ENCODE peak calls at places on chromosomes 13 and 19, in six cellular contexts. One of them, this sample, is unnamed.

GRCh38 chr13:50123002-50123401 is 107.8 kb downstream of the KCNRG start:
- DNase-seq in H1: no peak
- DNase-seq in neuronal stem cell: no peak
- DNase-seq in mesenchymal stem cell: no peak
- DNase-seq in H9: no peak
- DNase-seq in trophoblast cell: no peak
- DNase-seq in this sample: no peak

GRCh38 chr13:23081246-23081645 is 99.5 kb upstream of the SGCG start:
- DNase-seq in neuronal stem cell: no peak
- DNase-seq in H1: no peak
- DNase-seq in trophoblast cell: no peak
- DNase-seq in mesenchymal stem cell: no peak
- DNase-seq in H9: no peak
- DNase-seq in this sample: peak; percentile 83

GRCh38 chr13:38530492-38530891 is 156.4 kb upstream of the FREM2 start:
- DNase-seq in H1: no peak
- DNase-seq in mesenchymal stem cell: peak; percentile 5
- DNase-seq in trophoblast cell: no peak
- DNase-seq in H9: no peak
- DNase-seq in neuronal stem cell: no peak
- DNase-seq in this sample: peak; percentile 1

GRCh38 chr19:7888145-7888825 is at the start of gene LRRC8E:
- DNase-seq in H1: peak; percentile 92
- DNase-seq in mesenchymal stem cell: peak; percentile 77
- DNase-seq in trophoblast cell: peak; percentile 73
- DNase-seq in H9: peak; percentile 89
- DNase-seq in neuronal stem cell: peak; percentile 63
- DNase-seq in this sample: peak; percentile 55

GRCh38 chr19:42250666-42251531 is 4.0 kb downstream of the ERF start:
- DNase-seq in mesenchymal stem cell: peak; percentile 36
- DNase-seq in trophoblast cell: no peak
- DNase-seq in neuronal stem cell: no peak
- DNase-seq in H1: no peak
- DNase-seq in H9: no peak
- DNase-seq in this sample: peak; percentile 50

GRCh38 chr19:2982983-2983350 is 5.6 kb downstream of the TLE6 start:
- DNase-seq in neuronal stem cell: no peak
- DNase-seq in mesenchymal stem cell: peak; percentile 54
- DNase-seq in H1: no peak
- DNase-seq in trophoblast cell: peak; percentile 53
- DNase-seq in H9: no peak
- DNase-seq in this sample: peak; percentile 68

GRCh38 chr13:49749852-49750251 is 42.6 kb downstream of the KPNA3 start:
- DNase-seq in H9: no peak
- DNase-seq in mesenchymal stem cell: peak; percentile 65
- DNase-seq in H1: no peak
- DNase-seq in trophoblast cell: no peak
- DNase-seq in neuronal stem cell: no peak
- DNase-seq in this sample: peak; percentile 63

GRCh38 chr13:52141299-52141698 is 12.4 kb upstream of the NEK5 start:
- DNase-seq in neuronal stem cell: no peak
- DNase-seq in H1: no peak
- DNase-seq in mesenchymal stem cell: no peak
- DNase-seq in H9: no peak
- DNase-seq in trophoblast cell: no peak
- DNase-seq in this sample: no peak

GRCh38 chr19:3367572-3368440 is 1.4 kb downstream of the NFIC start:
- DNase-seq in H1: no peak
- DNase-seq in neuronal stem cell: no peak
- DNase-seq in trophoblast cell: no peak
- DNase-seq in mesenchymal stem cell: peak; percentile 56
- DNase-seq in H9: peak; percentile 41
- DNase-seq in this sample: no peak

GRCh38 chr19:16566161-16566560 is 6.1 kb downstream of the SLC35E1 start:
- DNase-seq in trophoblast cell: no peak
- DNase-seq in neuronal stem cell: no peak
- DNase-seq in mesenchymal stem cell: no peak
- DNase-seq in H1: no peak
- DNase-seq in H9: no peak
- DNase-seq in this sample: no peak

GRCh38 chr13:27334774-27335490 is 64.3 kb downstream of the RASL11A start:
- DNase-seq in neuronal stem cell: no peak
- DNase-seq in mesenchymal stem cell: peak; percentile 52
- DNase-seq in H9: no peak
- DNase-seq in trophoblast cell: no peak
- DNase-seq in H1: no peak
- DNase-seq in this sample: peak; percentile 90

GRCh38 chr13:112861876-112862615 is 107.0 kb upstream of the MCF2L start:
- DNase-seq in trophoblast cell: no peak
- DNase-seq in mesenchymal stem cell: no peak
- DNase-seq in neuronal stem cell: no peak
- DNase-seq in H9: no peak
- DNase-seq in H1: no peak
- DNase-seq in this sample: no peak

GRCh38 chr19:39498262-39499081 is at the start of gene DLL3:
- DNase-seq in mesenchymal stem cell: peak; percentile 53
- DNase-seq in neuronal stem cell: no peak
- DNase-seq in H1: peak; percentile 57
- DNase-seq in trophoblast cell: no peak
- DNase-seq in H9: peak; percentile 51
- DNase-seq in this sample: peak; percentile 7

GRCh38 chr13:27131202-27131623 is 40.4 kb downstream of the USP12 start:
- DNase-seq in H1: no peak
- DNase-seq in mesenchymal stem cell: no peak
- DNase-seq in neuronal stem cell: no peak
- DNase-seq in H9: peak; percentile 44
- DNase-seq in trophoblast cell: peak; percentile 31
- DNase-seq in this sample: peak; percentile 55

GRCh38 chr13:33261426-33262068 is 24.0 kb downstream of the STARD13 start:
- DNase-seq in trophoblast cell: no peak
- DNase-seq in mesenchymal stem cell: no peak
- DNase-seq in H1: no peak
- DNase-seq in neuronal stem cell: no peak
- DNase-seq in H9: no peak
- DNase-seq in this sample: peak; percentile 31

GRCh38 chr13:78913656-78914055 is 254.7 kb upstream of the OBI1 start:
- DNase-seq in mesenchymal stem cell: no peak
- DNase-seq in H9: no peak
- DNase-seq in neuronal stem cell: no peak
- DNase-seq in trophoblast cell: no peak
- DNase-seq in H1: no peak
- DNase-seq in this sample: no peak

GRCh38 chr13:101514695-101515275 is 62.3 kb downstream of the ITGBL1 start:
- DNase-seq in trophoblast cell: peak; percentile 40
- DNase-seq in H1: no peak
- DNase-seq in mesenchymal stem cell: peak; percentile 61
- DNase-seq in neuronal stem cell: peak; percentile 21
- DNase-seq in H9: no peak
- DNase-seq in this sample: peak; percentile 68

GRCh38 chr19:56080669-56081401 is 40.3 kb downstream of the ZNF787 start:
- DNase-seq in neuronal stem cell: peak; percentile 82
- DNase-seq in trophoblast cell: peak; percentile 13
- DNase-seq in H1: peak; percentile 94
- DNase-seq in mesenchymal stem cell: peak; percentile 90
- DNase-seq in H9: peak; percentile 88
- DNase-seq in this sample: peak; percentile 78

GRCh38 chr19:28009696-28010095 is 1203.3 kb downstream of the UQCRFS1 start:
- DNase-seq in mesenchymal stem cell: no peak
- DNase-seq in trophoblast cell: no peak
- DNase-seq in H1: no peak
- DNase-seq in neuronal stem cell: no peak
- DNase-seq in H9: no peak
- DNase-seq in this sample: no peak

GRCh38 chr13:91740811-91741210 is 342.4 kb downstream of the GPC5 start:
- DNase-seq in trophoblast cell: no peak
- DNase-seq in neuronal stem cell: peak; percentile 17
- DNase-seq in H9: no peak
- DNase-seq in H1: no peak
- DNase-seq in mesenchymal stem cell: no peak
- DNase-seq in this sample: no peak

GRCh38 chr19:3509566-3509989 is 3.5 kb downstream of the FZR1 start:
- DNase-seq in trophoblast cell: peak; percentile 91
- DNase-seq in mesenchymal stem cell: peak; percentile 80
- DNase-seq in H9: no peak
- DNase-seq in neuronal stem cell: no peak
- DNase-seq in H1: no peak
- DNase-seq in this sample: peak; percentile 80

DNA sequence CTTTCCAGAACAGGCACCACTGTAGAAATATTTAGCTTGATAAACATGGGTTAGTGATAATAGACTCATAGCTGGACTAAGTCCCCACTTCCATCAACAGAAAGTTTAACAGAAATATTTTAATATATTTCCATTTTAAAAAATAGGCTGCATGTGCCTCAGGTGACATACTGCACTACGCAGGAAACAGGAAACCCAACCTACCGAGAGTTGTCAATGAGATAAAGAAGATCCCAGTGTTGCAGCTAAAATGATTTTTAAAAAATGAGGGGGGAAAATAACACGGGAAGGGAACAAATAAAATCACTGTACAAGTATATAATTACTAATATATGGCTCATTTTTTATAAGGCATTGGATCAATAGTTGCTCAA is 154.8 kb downstream of the TBC1D4 start:
- DNase-seq in mesenchymal stem cell: no peak
- DNase-seq in trophoblast cell: no peak
- DNase-seq in H9: no peak
- DNase-seq in neuronal stem cell: no peak
- DNase-seq in H1: no peak
- DNase-seq in this sample: no peak
- H2AFZ ChIP-seq in mesenchymal stem cell: no peak overlapping the region
- H2AFZ ChIP-seq in trophoblast cell: no peak overlapping the region
- H2AFZ ChIP-seq in H9: no peak overlapping the region
- H2AFZ ChIP-seq in neuronal stem cell: no peak overlapping the region
- H2AFZ ChIP-seq in H1: no peak overlapping the region
- H2AFZ ChIP-seq in this sample: no peak overlapping the region

GRCh38 chr13:72181661-72182060 is 314.7 kb upstream of the DACH1 start:
- DNase-seq in mesenchymal stem cell: no peak
- DNase-seq in trophoblast cell: no peak
- DNase-seq in neuronal stem cell: no peak
- DNase-seq in H9: no peak
- DNase-seq in H1: no peak
- DNase-seq in this sample: no peak
- H2BK120ac ChIP-seq in mesenchymal stem cell: no peak overlapping the region
- H2BK120ac ChIP-seq in trophoblast cell: no peak overlapping the region
- H2BK120ac ChIP-seq in neuronal stem cell: no peak overlapping the region
- H2BK120ac ChIP-seq in H9: no peak overlapping the region
- H2BK120ac ChIP-seq in H1: no peak overlapping the region
- H2BK120ac ChIP-seq in this sample: no peak overlapping the region

DNA sequence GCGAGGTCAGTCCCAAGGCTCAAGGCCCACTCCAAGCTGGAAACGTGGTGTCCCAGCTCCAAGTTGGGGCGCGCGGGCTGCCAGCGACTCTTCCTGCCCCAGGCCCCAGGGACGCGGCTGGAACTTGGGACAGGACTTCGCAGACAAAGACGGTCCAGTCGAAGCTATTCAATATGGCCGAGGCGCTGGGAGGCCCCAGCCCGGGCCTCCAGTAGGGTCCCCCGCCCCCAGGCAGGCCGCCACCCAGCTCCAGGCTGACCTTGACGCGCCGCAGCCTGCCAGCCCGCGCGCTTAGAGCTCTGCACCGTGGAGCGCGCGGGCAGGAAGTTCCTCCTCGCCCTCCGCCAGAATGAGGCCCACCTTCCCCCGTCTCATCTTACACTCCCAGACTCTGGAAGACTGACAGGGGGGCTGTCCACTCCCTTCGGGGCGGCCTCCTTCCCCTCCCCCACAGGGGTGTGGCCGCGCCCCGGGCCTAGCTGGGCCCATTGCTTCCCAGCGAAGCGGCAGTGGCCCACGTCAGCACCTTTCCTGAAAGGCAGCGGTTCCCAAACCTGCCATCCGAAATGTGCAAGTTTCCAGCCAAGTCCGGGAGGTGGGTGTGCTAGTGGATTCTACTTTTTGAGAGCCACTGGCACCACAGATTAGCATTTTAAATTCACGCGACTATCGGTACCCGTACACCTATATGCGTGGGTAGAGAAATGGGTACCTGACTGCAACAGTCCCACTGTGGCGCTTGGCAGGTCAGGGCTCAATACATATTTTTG is at the start of gene CCDC8:
- DNase-seq in neuronal stem cell: peak; percentile 91
- DNase-seq in H1: peak; percentile 91
- DNase-seq in mesenchymal stem cell: peak; percentile 97
- DNase-seq in trophoblast cell: peak; percentile 15
- DNase-seq in H9: peak; percentile 97
- DNase-seq in this sample: peak; percentile 92
- H2AFZ ChIP-seq in neuronal stem cell: peak within 1 kb of the TSS; percentile 87
- H2AFZ ChIP-seq in H1: peak within 1 kb of the TSS; percentile 48
- H2AFZ ChIP-seq in mesenchymal stem cell: peak within 1 kb of the TSS; percentile 81
- H2AFZ ChIP-seq in trophoblast cell: peak within 1 kb of the TSS; percentile 53
- H2AFZ ChIP-seq in H9: no peak within 1 kb of the TSS
- H2AFZ ChIP-seq in this sample: peak within 1 kb of the TSS; percentile 94

GRCh38 chr19:18363787-18364186 is 22.2 kb upstream of the GDF15 start:
- DNase-seq in neuronal stem cell: no peak
- DNase-seq in mesenchymal stem cell: no peak
- DNase-seq in H1: no peak
- DNase-seq in trophoblast cell: no peak
- DNase-seq in H9: no peak
- DNase-seq in this sample: no peak

GRCh38 chr19:18362934-18363542 is 22.6 kb downstream of the PGPEP1 start:
- DNase-seq in trophoblast cell: no peak
- DNase-seq in mesenchymal stem cell: no peak
- DNase-seq in neuronal stem cell: no peak
- DNase-seq in H9: no peak
- DNase-seq in H1: no peak
- DNase-seq in this sample: no peak

GRCh38 chr19:18366027-18366435 is 19.9 kb upstream of the GDF15 start:
- DNase-seq in neuronal stem cell: no peak
- DNase-seq in H1: no peak
- DNase-seq in trophoblast cell: peak; percentile 48
- DNase-seq in H9: no peak
- DNase-seq in mesenchymal stem cell: no peak
- DNase-seq in this sample: no peak

GRCh38 chr19:18361646-18362045 is 21.2 kb downstream of the PGPEP1 start:
- DNase-seq in neuronal stem cell: no peak
- DNase-seq in mesenchymal stem cell: no peak
- DNase-seq in trophoblast cell: peak; percentile 88
- DNase-seq in H9: no peak
- DNase-seq in H1: no peak
- DNase-seq in this sample: peak; percentile 37

GRCh38 chr19:18364826-18365528 is 21.0 kb upstream of the GDF15 start:
- DNase-seq in trophoblast cell: peak; percentile 90
- DNase-seq in H9: no peak
- DNase-seq in mesenchymal stem cell: peak; percentile 100
- DNase-seq in neuronal stem cell: no peak
- DNase-seq in H1: no peak
- DNase-seq in this sample: peak; percentile 100
- H2BK120ac ChIP-seq in trophoblast cell: peak overlapping the region; percentile 97
- H2BK120ac ChIP-seq in H9: peak overlapping the region; percentile 28
- H2BK120ac ChIP-seq in mesenchymal stem cell: peak overlapping the region; percentile 96
- H2BK120ac ChIP-seq in neuronal stem cell: no peak overlapping the region
- H2BK120ac ChIP-seq in H1: peak overlapping the region; percentile 76
- H2BK120ac ChIP-seq in this sample: peak overlapping the region; percentile 100

GRCh38 chr13:21837841-21838551 is 167.1 kb downstream of the FGF9 start:
- DNase-seq in trophoblast cell: no peak
- DNase-seq in neuronal stem cell: no peak
- DNase-seq in mesenchymal stem cell: no peak
- DNase-seq in H1: no peak
- DNase-seq in H9: no peak
- DNase-seq in this sample: peak; percentile 37
- H2AFZ ChIP-seq in trophoblast cell: no peak overlapping the region
- H2AFZ ChIP-seq in neuronal stem cell: no peak overlapping the region
- H2AFZ ChIP-seq in mesenchymal stem cell: no peak overlapping the region
- H2AFZ ChIP-seq in H1: peak overlapping the region; percentile 46
- H2AFZ ChIP-seq in H9: no peak overlapping the region
- H2AFZ ChIP-seq in this sample: no peak overlapping the region

This sample was measured in IMR-90.